ENCODE peak calls at places on chromosome 21, in six cellular contexts. Y is HAP-1, V is SK-N-SH, D is breast epithelium, N is tibial artery, I is pancreas. T is an unnamed sample.

GRCh38 chr21:43703068-43703880 is 15.7 kb upstream of the PDXK start:
- DNase-seq in Y (peak), V (peak), D (no peak), N (no peak), I (peak), T (no peak)

GRCh38 chr21:42572906-42573495 is 59.3 kb downstream of the SLC37A1 start:
- DNase-seq in Y (no peak), V (no peak), D (no peak), N (peak), I (no peak), T (no peak)

GRCh38 chr21:27060190-27060589 is 93.3 kb upstream of the ADAMTS5 start:
- DNase-seq in Y (no peak), V (no peak), D (no peak), N (no peak), I (no peak), T (no peak)

GRCh38 chr21:29938968-29939858 is 583 bp downstream of the GRIK1 start:
- DNase-seq in Y (no peak), V (peak), D (no peak), N (no peak), I (no peak), T (no peak)

GRCh38 chr21:21921410-21922232 is 923.4 kb downstream of the NCAM2 start:
- DNase-seq in Y (peak), V (peak), D (no peak), N (no peak), I (no peak), T (no peak)

GRCh38 chr21:38221594-38221993 is 35.2 kb upstream of the KCNJ15 start:
- DNase-seq in Y (no peak), V (no peak), D (no peak), N (no peak), I (no peak), T (peak)

GRCh38 chr21:41210405-41211040 is 42.6 kb downstream of the BACE2 start:
- DNase-seq in Y (no peak), V (no peak), D (no peak), N (no peak), I (no peak), T (no peak)

GRCh38 chr21:17454315-17455027 is 58.4 kb upstream of the CXADR start:
- DNase-seq in Y (peak), V (peak), D (no peak), N (no peak), I (no peak), T (no peak)

GRCh38 chr21:32726742-32727477 is 903 bp downstream of the SYNJ1 start:
- DNase-seq in Y (peak), V (peak), D (peak), N (peak), I (peak), T (no peak)

GRCh38 chr21:15063081-15063820 is 1.5 kb downstream of the NRIP1 start:
- DNase-seq in Y (no peak), V (no peak), D (no peak), N (no peak), I (peak), T (no peak)

GRCh38 chr21:42678118-42678430 is 24.7 kb downstream of the PDE9A start:
- DNase-seq in Y (no peak), V (peak), D (no peak), N (no peak), I (no peak), T (no peak)

GRCh38 chr21:38470762-38471161 is 27.5 kb downstream of the ERG start:
- DNase-seq in Y (no peak), V (no peak), D (no peak), N (no peak), I (no peak), T (no peak)

GRCh38 chr21:32768530-32768929 is 3.0 kb downstream of the PAXBP1 start:
- DNase-seq in Y (no peak), V (no peak), D (no peak), N (no peak), I (no peak), T (no peak)

GRCh38 chr21:16587671-16588379 is 858.0 kb downstream of the USP25 start:
- DNase-seq in Y (no peak), V (peak), D (peak), N (no peak), I (no peak), T (peak)

GRCh38 chr21:27555996-27556395 is 589.1 kb upstream of the ADAMTS5 start:
- DNase-seq in Y (no peak), V (no peak), D (no peak), N (no peak), I (no peak), T (no peak)

GRCh38 chr21:35988396-35989140 is 71.8 kb downstream of the SETD4 start:
- DNase-seq in Y (no peak), V (no peak), D (no peak), N (no peak), I (no peak), T (no peak)

GRCh38 chr21:44347911-44348451 is 5.4 kb upstream of the TRPM2 start:
- DNase-seq in Y (no peak), V (no peak), D (peak), N (no peak), I (no peak), T (no peak)

GRCh38 chr21:29056005-29056404 is 17.4 kb downstream of the CCT8 start:
- DNase-seq in Y (peak), V (no peak), D (no peak), N (no peak), I (no peak), T (no peak)

GRCh38 chr21:25624511-25624910 is 14.5 kb upstream of the JAM2 start:
- DNase-seq in Y (no peak), V (no peak), D (no peak), N (no peak), I (no peak), T (no peak)

GRCh38 chr21:16419188-16419874 is 689.5 kb downstream of the USP25 start:
- DNase-seq in Y (peak), V (peak), D (peak), N (peak), I (peak), T (no peak)

GRCh38 chr21:43306911-43307676 is 119.8 kb downstream of the SIK1 start:
- DNase-seq in Y (no peak), V (peak), D (peak), N (peak), I (peak), T (no peak)

GRCh38 chr21:23152130-23152529 is 2153.9 kb downstream of the NCAM2 start:
- DNase-seq in Y (no peak), V (peak), D (no peak), N (no peak), I (no peak), T (no peak)

GRCh38 chr21:39258207-39258606 is 55.2 kb downstream of the BRWD1 start:
- DNase-seq in Y (peak), V (no peak), D (no peak), N (no peak), I (no peak), T (no peak)

GRCh38 chr21:42193131-42193671 is 25.7 kb upstream of the ABCG1 start:
- DNase-seq in Y (no peak), V (no peak), D (peak), N (no peak), I (no peak), T (no peak)

GRCh38 chr21:44748621-44749020 is 37.2 kb upstream of the TSPEAR start:
- DNase-seq in Y (no peak), V (no peak), D (no peak), N (no peak), I (no peak), T (no peak)

GRCh38 chr21:43734830-43735229 is 15.9 kb downstream of the PDXK start:
- DNase-seq in Y (no peak), V (no peak), D (peak), N (no peak), I (no peak), T (no peak)

GRCh38 chr21:41825216-41825615 is 53.9 kb downstream of the PRDM15 start:
- DNase-seq in Y (no peak), V (no peak), D (no peak), N (no peak), I (no peak), T (no peak)

GRCh38 chr21:41651396-41651795 is 115.5 kb downstream of the RIPK4 start:
- DNase-seq in Y (no peak), V (no peak), D (no peak), N (peak), I (no peak), T (no peak)

GRCh38 chr21:29655577-29655976 is 284.2 kb downstream of the GRIK1 start:
- DNase-seq in Y (no peak), V (no peak), D (no peak), N (no peak), I (no peak), T (no peak)

GRCh38 chr21:17441370-17441769 is 71.5 kb upstream of the CXADR start:
- DNase-seq in Y (peak), V (no peak), D (peak), N (no peak), I (peak), T (no peak)

GRCh38 chr21:25568230-25568629 is 39.1 kb downstream of the MRPL39 start:
- DNase-seq in Y (peak), V (no peak), D (no peak), N (no peak), I (no peak), T (no peak)

GRCh38 chr21:43951911-43952703 is 60.0 kb upstream of the TRAPPC10 start:
- DNase-seq in Y (no peak), V (no peak), D (no peak), N (no peak), I (no peak), T (no peak)

GRCh38 chr21:45073301-45074047 is 906 bp upstream of the ADARB1 start:
- DNase-seq in Y (no peak), V (peak), D (peak), N (no peak), I (peak), T (no peak)

GRCh38 chr21:32456497-32456918 is 44.0 kb downstream of the EVA1C start:
- DNase-seq in Y (no peak), V (no peak), D (no peak), N (no peak), I (no peak), T (no peak)

GRCh38 chr21:44758781-44759627 is 42.6 kb downstream of the UBE2G2 start:
- DNase-seq in Y (no peak), V (no peak), D (no peak), N (peak), I (no peak), T (no peak)

GRCh38 chr21:42003051-42003461 is 7.1 kb downstream of the ZBTB21 start:
- DNase-seq in Y (no peak), V (no peak), D (no peak), N (no peak), I (no peak), T (no peak)

GRCh38 chr21:39483917-39484316 is 32.1 kb downstream of the SH3BGR start:
- DNase-seq in Y (no peak), V (no peak), D (no peak), N (no peak), I (no peak), T (no peak)

GRCh38 chr21:43304206-43304605 is 122.7 kb downstream of the SIK1 start:
- DNase-seq in Y (no peak), V (no peak), D (no peak), N (peak), I (no peak), T (no peak)

GRCh38 chr21:45296638-45297037 is 8.9 kb upstream of the POFUT2 start:
- DNase-seq in Y (no peak), V (no peak), D (no peak), N (no peak), I (no peak), T (no peak)

DNA sequence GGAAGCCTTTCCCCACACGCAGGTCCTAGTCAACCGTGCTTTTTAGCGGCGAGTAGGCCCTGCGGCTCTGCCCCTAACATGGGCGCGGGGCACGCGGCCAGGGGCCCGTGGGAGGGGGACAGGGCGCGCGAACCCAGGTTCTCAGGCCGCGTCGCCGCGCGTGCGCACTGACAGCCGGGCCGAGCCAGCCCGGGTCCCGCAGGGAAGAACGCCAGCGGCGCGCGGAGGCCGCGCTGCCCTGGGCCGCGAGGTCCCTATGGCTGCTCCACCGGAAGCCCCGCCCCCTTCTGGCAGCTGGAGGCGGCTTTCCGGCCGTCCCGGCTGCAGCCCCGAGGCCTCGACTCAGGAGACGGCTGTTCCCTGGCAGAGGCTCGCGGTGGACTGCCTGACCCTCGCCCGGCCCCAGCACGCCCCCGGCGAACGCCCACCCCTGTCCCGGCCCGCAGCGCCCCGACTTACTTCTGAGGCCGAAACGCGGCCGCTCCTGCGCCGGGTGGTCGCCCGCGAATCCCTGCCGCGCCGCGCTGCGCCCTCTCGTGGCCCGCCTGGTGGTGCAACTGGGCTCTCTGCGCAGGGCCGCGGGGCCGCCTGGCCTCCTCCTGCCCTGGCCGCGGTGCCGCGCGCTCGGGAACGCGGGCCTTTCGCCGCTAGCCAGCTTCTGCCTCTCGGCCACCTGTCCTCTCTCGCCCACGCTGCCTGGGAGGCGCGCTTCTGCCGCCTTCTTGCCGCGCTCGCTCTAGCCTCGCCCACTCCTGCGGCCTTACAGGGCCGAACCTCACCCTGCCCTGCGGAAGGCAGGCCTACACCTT is 16.6 kb upstream of the RIPPLY3 start:
- DNase-seq in Y (peak), V (peak), D (peak), N (peak), I (peak), T (no peak)
- H3K4me3 ChIP-seq in Y (peak), V (peak), D (peak), N (peak), I (peak), T (peak)

GRCh38 chr21:34795152-34796141 is 126.7 kb downstream of the CLIC6 start:
- DNase-seq in Y (no peak), V (no peak), D (peak), N (no peak), I (no peak), T (peak)
- H3K4me3 ChIP-seq in Y (no peak), V (no peak), D (no peak), N (no peak), I (no peak), T (no peak)

GRCh38 chr21:33998809-33999208 is 74.6 kb upstream of the MRPS6 start:
- DNase-seq in Y (no peak), V (no peak), D (no peak), N (no peak), I (no peak), T (no peak)
- H3K4me3 ChIP-seq in Y (no peak), V (no peak), D (no peak), N (no peak), I (no peak), T (no peak)

GRCh38 chr21:46412521-46413364 is 45.9 kb upstream of the DIP2A start:
- DNase-seq in Y (no peak), V (no peak), D (no peak), N (no peak), I (no peak), T (no peak)

GRCh38 chr21:46414965-46415275 is 43.8 kb upstream of the DIP2A start:
- DNase-seq in Y (no peak), V (no peak), D (no peak), N (no peak), I (no peak), T (no peak)

GRCh38 chr21:46411236-46411635 is 47.5 kb upstream of the DIP2A start:
- DNase-seq in Y (no peak), V (no peak), D (no peak), N (no peak), I (no peak), T (no peak)

GRCh38 chr21:46411691-46412090 is 47.0 kb upstream of the DIP2A start:
- DNase-seq in Y (no peak), V (no peak), D (no peak), N (no peak), I (no peak), T (no peak)

GRCh38 chr21:46413365-46413696 is 45.4 kb upstream of the DIP2A start:
- DNase-seq in Y (no peak), V (no peak), D (no peak), N (no peak), I (no peak), T (no peak)
- H3K4me3 ChIP-seq in Y (no peak), V (no peak), D (no peak), N (no peak), I (no peak), T (no peak)

T was measured in epithelial cell of proximal tubule.